ENCODE peak calls at places on chromosomes 5 and 9, in nine cellular contexts. N, K, M, F, P, B, I, Z and U are unnamed samples.

GRCh38 chr5:32355694-32356093 is 43.0 kb upstream of the MTMR12 start:
- DNase-seq in M (no peak), N (no peak), F (no peak), P (no peak), B (no peak), K (no peak), Z (no peak), I (no peak), U (peak)

GRCh38 chr5:133828727-133829126 is 139.7 kb downstream of the C5orf15 start:
- DNase-seq in B (no peak), F (no peak), M (no peak), I (no peak), K (no peak), Z (no peak), P (no peak), N (peak), U (no peak)

GRCh38 chr9:136511670-136512592 is 29.1 kb upstream of the SEC16A start:
- DNase-seq in B (no peak), M (no peak), K (no peak), N (no peak), Z (peak), F (no peak), I (no peak), P (no peak), U (no peak)

GRCh38 chr5:154608531-154609011 is 130.5 kb upstream of the HAND1 start:
- DNase-seq in B (peak), K (no peak), F (no peak), Z (no peak), N (no peak), I (no peak), P (no peak), M (no peak), U (no peak)

GRCh38 chr5:103037673-103038455 is 82.1 kb downstream of the GIN1 start:
- DNase-seq in K (no peak), B (no peak), P (no peak), F (no peak), Z (no peak), N (peak), M (no peak), I (no peak), U (peak)

GRCh38 chr5:2900360-2900759 is 148.9 kb upstream of the IRX2 start:
- DNase-seq in K (no peak), B (no peak), N (no peak), Z (no peak), M (no peak), F (no peak), P (no peak), I (no peak), U (no peak)

GRCh38 chr5:17189381-17190036 is 27.9 kb upstream of the BASP1 start:
- DNase-seq in N (peak), F (no peak), M (peak), B (peak), Z (peak), P (peak), I (no peak), K (peak), U (peak)

GRCh38 chr9:115135786-115136185 is 17.8 kb upstream of the TNC start:
- DNase-seq in M (no peak), I (no peak), F (no peak), K (no peak), P (no peak), N (peak), Z (no peak), B (no peak), U (peak)

GRCh38 chr5:168218746-168219145 is 72.7 kb upstream of the WWC1 start:
- DNase-seq in N (no peak), Z (no peak), P (no peak), K (no peak), M (no peak), I (no peak), F (no peak), B (no peak), U (no peak)

GRCh38 chr9:135673941-135674340 is 10.8 kb downstream of the LCN9 start:
- DNase-seq in M (no peak), N (no peak), Z (no peak), I (no peak), K (no peak), P (no peak), F (no peak), B (no peak), U (no peak)